ENCODE peak calls at places on chromosomes 2 and 18, in six cellular contexts. X is brain microvascular endothelial cell, V is stomach, W is left lung, S is IMR-90, E is fibroblast of lung. D is an unnamed sample.

GRCh38 chr2:15860051-15860663 is 80.2 kb upstream of the MYCN start:
- DNase-seq in X (no peak), V (no peak), W (no peak), S (no peak), E (no peak), D (no peak)

GRCh38 chr2:105081006-105081701 is 43.3 kb downstream of the MRPS9 start:
- DNase-seq in X (peak; percentile 40), V (no peak), W (no peak), S (peak; percentile 46), E (peak; percentile 73), D (no peak)

GRCh38 chr18:75868031-75868430 is 440.5 kb upstream of the SMIM21 start:
- DNase-seq in X (no peak), V (no peak), W (no peak), S (no peak), E (no peak), D (no peak)

GRCh38 chr2:7573166-7573845 is 656.1 kb downstream of the RNF144A start:
- DNase-seq in X (no peak), V (no peak), W (no peak), S (no peak), E (no peak), D (no peak)

GRCh38 chr2:105329197-105329554 is 359 bp downstream of the TGFBRAP1 start:
- DNase-seq in X (no peak), V (no peak), W (no peak), S (no peak), E (no peak), D (peak; percentile 8)

GRCh38 chr2:178284613-178285286 is 90.4 kb downstream of the OSBPL6 start:
- DNase-seq in X (no peak), V (no peak), W (no peak), S (no peak), E (no peak), D (no peak)

GRCh38 chr2:197708331-197708730 is 3.2 kb downstream of the MARS2 start:
- DNase-seq in X (peak; percentile 32), V (no peak), W (no peak), S (peak; percentile 80), E (peak; percentile 74), D (peak; percentile 74)

GRCh38 chr2:70767094-70767698 is 804 bp downstream of the ADD2 start:
- DNase-seq in X (no peak), V (no peak), W (no peak), S (no peak), E (no peak), D (no peak)

GRCh38 chr18:50797147-50797546 is 22.7 kb downstream of the MRO start:
- DNase-seq in X (no peak), V (peak; percentile 55), W (no peak), S (no peak), E (no peak), D (no peak)

GRCh38 chr2:45259144-45259543 is 249.9 kb upstream of the SIX2 start:
- DNase-seq in X (no peak), V (peak; percentile 40), W (peak; percentile 44), S (no peak), E (no peak), D (no peak)

GRCh38 chr2:16281451-16282330 is 341.3 kb downstream of the MYCN start:
- DNase-seq in X (no peak), V (peak; percentile 38), W (no peak), S (no peak), E (no peak), D (peak; percentile 12)

GRCh38 chr2:12606472-12607000 is 110.2 kb upstream of the TRIB2 start:
- DNase-seq in X (peak; percentile 74), V (no peak), W (no peak), S (peak; percentile 66), E (peak; percentile 67), D (no peak)

GRCh38 chr2:84894758-84895520 is 10.5 kb upstream of the TMSB10 start:
- DNase-seq in X (no peak), V (no peak), W (no peak), S (peak; percentile 52), E (peak; percentile 64), D (no peak)

GRCh38 chr2:54038835-54039234 is 68.0 kb upstream of the PSME4 start:
- DNase-seq in X (no peak), V (no peak), W (no peak), S (no peak), E (peak; percentile 39), D (no peak)

GRCh38 chr2:137893145-137893544 is 71.1 kb upstream of the HNMT start:
- DNase-seq in X (no peak), V (no peak), W (no peak), S (no peak), E (no peak), D (no peak)

GRCh38 chr2:232884549-232885263 is 14.6 kb downstream of the SNORC start:
- DNase-seq in X (no peak), V (no peak), W (no peak), S (no peak), E (no peak), D (no peak)

GRCh38 chr2:41112228-41112627 is 660.3 kb upstream of the SLC8A1 start:
- DNase-seq in X (no peak), V (no peak), W (no peak), S (no peak), E (peak; percentile 1), D (no peak)

GRCh38 chr2:191539068-191539467 is 138.9 kb upstream of the NABP1 start:
- DNase-seq in X (peak; percentile 24), V (no peak), W (no peak), S (peak; percentile 40), E (peak; percentile 27), D (peak; percentile 44)

GRCh38 chr2:28055325-28055970 is 164.9 kb downstream of the BABAM2 start:
- DNase-seq in X (no peak), V (no peak), W (no peak), S (peak; percentile 55), E (peak; percentile 29), D (no peak)

GRCh38 chr2:198326431-198326830 is 522.0 kb downstream of the PLCL1 start:
- DNase-seq in X (no peak), V (no peak), W (no peak), S (no peak), E (peak; percentile 29), D (no peak)

GRCh38 chr2:152421521-152422367 is 86.8 kb downstream of the FMNL2 start:
- DNase-seq in X (peak; percentile 98), V (peak; percentile 42), W (no peak), S (peak; percentile 99), E (peak; percentile 99), D (peak; percentile 92)

GRCh38 chr2:181357979-181358378 is 99.2 kb upstream of the ITGA4 start:
- DNase-seq in X (no peak), V (no peak), W (no peak), S (no peak), E (no peak), D (no peak)

GRCh38 chr2:109272461-109272860 is 143.5 kb downstream of the SH3RF3 start:
- DNase-seq in X (no peak), V (no peak), W (peak; percentile 12), S (no peak), E (peak; percentile 25), D (no peak)

GRCh38 chr2:184765048-184765881 is 166.9 kb downstream of the ZNF804A start:
- DNase-seq in X (no peak), V (no peak), W (no peak), S (no peak), E (no peak), D (no peak)

GRCh38 chr2:219596954-219597551 is 604 bp upstream of the STK11IP start:
- DNase-seq in X (peak; percentile 18), V (no peak), W (no peak), S (peak; percentile 12), E (peak; percentile 35), D (no peak)

GRCh38 chr2:199119796-199120195 is 337.9 kb downstream of the SATB2 start:
- DNase-seq in X (no peak), V (no peak), W (no peak), S (no peak), E (no peak), D (no peak)

GRCh38 chr2:109275120-109276040 is 146.4 kb downstream of the SH3RF3 start:
- DNase-seq in X (no peak), V (no peak), W (no peak), S (no peak), E (no peak), D (no peak)

GRCh38 chr2:211455225-211455841 is 898.9 kb downstream of the CPS1 start:
- DNase-seq in X (peak; percentile 63), V (peak; percentile 34), W (no peak), S (peak; percentile 22), E (peak; percentile 23), D (peak; percentile 32)

GRCh38 chr2:189222440-189222839 is 42.9 kb upstream of the COL5A2 start:
- DNase-seq in X (no peak), V (peak; percentile 84), W (peak; percentile 66), S (no peak), E (peak; percentile 71), D (peak; percentile 13)

GRCh38 chr18:54613174-54613573 is 22.1 kb downstream of the DYNAP start:
- DNase-seq in X (no peak), V (no peak), W (no peak), S (no peak), E (no peak), D (no peak)

GRCh38 chr2:47905454-47906260 is 641 bp downstream of the FBXO11 start:
- DNase-seq in X (peak; percentile 35), V (peak; percentile 55), W (peak; percentile 62), S (peak; percentile 41), E (peak; percentile 57), D (no peak)

GRCh38 chr2:45833968-45834344 is 182.5 kb downstream of the PRKCE start:
- DNase-seq in X (no peak), V (no peak), W (no peak), S (no peak), E (no peak), D (no peak)

GRCh38 chr2:233964581-233964980 is 47.4 kb downstream of the TRPM8 start:
- DNase-seq in X (no peak), V (no peak), W (no peak), S (no peak), E (peak; percentile 88), D (no peak)

GRCh38 chr2:217242947-217243346 is 383.1 kb upstream of the TNP1 start:
- DNase-seq in X (no peak), V (no peak), W (no peak), S (no peak), E (no peak), D (no peak)
- TF ChIP-seq CTCF in X (no peak), V (no peak), W (no peak), S (no peak), E (no peak), D (no peak)

GRCh38 chr18:8895341-8895740 is 190.0 kb downstream of the MTCL1 start:
- DNase-seq in X (no peak), V (no peak), W (no peak), S (no peak), E (no peak), D (no peak)
- H3K27ac ChIP-seq in X (no peak overlapping the region), V (no peak overlapping the region), W (no peak overlapping the region), S (no peak overlapping the region), E (no peak overlapping the region), D (no peak overlapping the region)

DNA sequence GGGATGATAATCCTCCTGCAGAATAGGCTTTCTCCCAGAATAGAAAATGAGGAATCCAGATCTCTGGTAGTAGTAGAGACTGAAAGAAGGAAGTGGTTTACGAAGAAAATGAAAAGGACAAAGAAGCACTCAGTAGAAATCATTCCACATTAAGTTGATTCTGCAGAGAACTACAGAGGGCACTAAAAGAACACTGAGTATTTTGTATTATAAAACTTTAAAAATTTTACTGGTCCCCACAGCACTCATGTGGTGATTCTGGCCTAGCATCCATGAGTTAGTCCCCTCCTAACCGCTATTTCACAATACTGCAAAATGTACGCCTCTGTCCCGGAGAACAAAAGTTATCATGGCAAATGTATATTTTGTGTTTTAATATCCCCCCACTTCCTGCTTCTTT is 42.9 kb upstream of the SLC35F5 start:
- DNase-seq in X (no peak), V (no peak), W (no peak), S (no peak), E (no peak), D (no peak)
- TF ChIP-seq CTCF in X (peak; percentile 10), V (no peak), W (no peak), S (no peak), E (peak; percentile 15), D (no peak)

GRCh38 chr2:3288455-3289163 is 89.0 kb downstream of the EIPR1 start:
- DNase-seq in X (no peak), V (peak; percentile 16), W (no peak), S (no peak), E (no peak), D (no peak)
- H3K27ac ChIP-seq in X (no peak overlapping the region), V (no peak overlapping the region), W (no peak overlapping the region), S (no peak overlapping the region), E (no peak overlapping the region), D (no peak overlapping the region)

D was measured in RWPE1.